ENCODE peak calls at places on chromosomes 11 and 22, in eight cellular contexts. K is H1; J is MM.1S; P is mammary epithelial cell; L is foreskin fibroblast; R is SJSA1; C is neural progenitor cell; H is naive thymus-derived CD4-positive, alpha-beta T cell. D is an unnamed sample.

GRCh38 chr11:121418625-121419114 is 33.4 kb upstream of the SORL1 start:
- DNase-seq in C (no peak), R (no peak), P (no peak), K (no peak), H (peak), J (no peak), L (no peak), D (no peak)

GRCh38 chr11:131664811-131665210 is 294.4 kb downstream of the NTM start:
- DNase-seq in K (no peak), C (no peak), P (no peak), R (no peak), J (no peak), H (no peak), L (no peak), D (no peak)

GRCh38 chr11:69442807-69443137 is 38.7 kb upstream of the LINC01488 start:
- DNase-seq in C (no peak), P (no peak), L (peak), H (no peak), K (no peak), R (peak), J (no peak), D (peak)

GRCh38 chr11:47564933-47565339 is 463 bp upstream of the PTPMT1 start:
- DNase-seq in L (no peak), J (no peak), C (no peak), H (no peak), R (no peak), K (no peak), P (no peak), D (no peak)

GRCh38 chr22:43731986-43732385 is 80.1 kb downstream of the EFCAB6 start:
- DNase-seq in R (no peak), C (no peak), L (no peak), K (no peak), J (no peak), H (no peak), P (no peak), D (no peak)

GRCh38 chr22:27752141-27752540 is 49.4 kb downstream of the MN1 start:
- DNase-seq in R (no peak), K (no peak), H (no peak), C (no peak), P (no peak), L (no peak), J (no peak), D (no peak)

GRCh38 chr11:10265936-10266335 is 28.1 kb downstream of the SBF2 start:
- DNase-seq in J (no peak), C (no peak), L (no peak), K (no peak), P (no peak), H (no peak), R (no peak), D (no peak)

GRCh38 chr11:123429336-123429735 is 733 bp upstream of the GRAMD1B start:
- DNase-seq in C (no peak), P (no peak), H (no peak), L (peak), J (no peak), K (no peak), R (no peak), D (peak)

GRCh38 chr22:20186183-20186870 is 35.5 kb upstream of the CCDC188 start:
- DNase-seq in H (no peak), C (peak), K (peak), P (no peak), J (no peak), R (no peak), L (no peak), D (peak)

GRCh38 chr11:15499684-15500083 is 385.0 kb downstream of the INSC start:
- DNase-seq in H (no peak), R (no peak), J (no peak), K (no peak), P (no peak), C (no peak), L (no peak), D (no peak)

GRCh38 chr11:8248786-8249185 is 14.9 kb downstream of the LMO1 start:
- DNase-seq in J (no peak), R (no peak), H (no peak), L (no peak), P (no peak), K (no peak), C (no peak), D (no peak)

GRCh38 chr11:101894505-101894904 is 20.3 kb upstream of the CEP126 start:
- DNase-seq in C (no peak), K (no peak), P (no peak), H (no peak), J (no peak), L (no peak), R (no peak), D (no peak)

GRCh38 chr11:22875869-22876473 is 15.7 kb upstream of the CCDC179 start:
- DNase-seq in H (peak), K (peak), J (peak), C (peak), R (peak), P (peak), L (peak), D (peak)

GRCh38 chr11:86931965-86932332 is 23.2 kb downstream of the FZD4 start:
- DNase-seq in J (no peak), P (peak), L (peak), R (peak), C (no peak), K (no peak), H (no peak), D (peak)

GRCh38 chr22:43293661-43294392 is 49.3 kb downstream of the SCUBE1 start:
- DNase-seq in P (no peak), J (no peak), H (no peak), K (no peak), L (peak), R (peak), C (peak), D (peak)

GRCh38 chr22:46569848-46570695 is 32.7 kb upstream of the CELSR1 start:
- DNase-seq in K (no peak), C (peak), H (no peak), L (no peak), R (no peak), J (no peak), P (no peak), D (no peak)

GRCh38 chr11:87173185-87174039 is 135.7 kb downstream of the TMEM135 start:
- DNase-seq in L (peak), K (no peak), J (no peak), C (no peak), R (peak), H (no peak), P (peak), D (peak)

GRCh38 chr22:37345863-37346514 is 63.7 kb downstream of the CYTH4 start:
- DNase-seq in C (no peak), L (peak), R (peak), K (no peak), P (peak), J (no peak), H (no peak), D (peak)

GRCh38 chr22:32949719-32950118 is 108.5 kb downstream of the SYN3 start:
- DNase-seq in C (no peak), L (no peak), P (no peak), K (no peak), H (no peak), J (no peak), R (no peak), D (peak)

GRCh38 chr11:43576834-43577521 is 103.6 kb upstream of the HSD17B12 start:
- DNase-seq in P (no peak), H (no peak), K (peak), R (no peak), C (peak), J (peak), L (no peak), D (peak)

GRCh38 chr11:113781682-113782081 is 2.1 kb downstream of the CLDN25 start:
- DNase-seq in R (no peak), C (no peak), J (no peak), H (no peak), P (no peak), L (no peak), K (no peak), D (no peak)

DNA sequence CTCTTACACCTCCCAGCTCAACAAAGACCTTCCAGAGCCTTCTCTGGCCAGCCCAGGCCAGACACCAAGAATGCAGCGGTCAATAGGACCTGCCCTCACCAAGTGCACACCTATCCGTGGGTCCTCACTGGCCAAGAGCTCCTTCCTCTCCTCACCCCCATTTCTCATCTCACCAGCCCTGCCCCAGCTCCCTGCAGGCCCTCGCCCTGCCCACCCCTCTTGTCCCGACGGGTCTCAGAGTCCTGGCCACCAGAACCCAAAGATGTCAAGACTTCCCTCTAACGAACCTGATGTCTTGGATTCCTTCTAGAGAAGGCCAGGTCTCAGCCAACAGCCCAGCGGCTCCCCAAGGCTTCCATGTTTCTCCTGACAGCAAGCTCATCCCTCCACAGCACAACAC is 43.6 kb downstream of the IGF2 start:
- DNase-seq in H (no peak), R (no peak), C (no peak), P (no peak), K (no peak), L (no peak), J (no peak), D (no peak)
- H3K4me3 ChIP-seq in H (no peak), R (peak), C (no peak), P (no peak), K (no peak), L (no peak), J (no peak), D (no peak)

DNA sequence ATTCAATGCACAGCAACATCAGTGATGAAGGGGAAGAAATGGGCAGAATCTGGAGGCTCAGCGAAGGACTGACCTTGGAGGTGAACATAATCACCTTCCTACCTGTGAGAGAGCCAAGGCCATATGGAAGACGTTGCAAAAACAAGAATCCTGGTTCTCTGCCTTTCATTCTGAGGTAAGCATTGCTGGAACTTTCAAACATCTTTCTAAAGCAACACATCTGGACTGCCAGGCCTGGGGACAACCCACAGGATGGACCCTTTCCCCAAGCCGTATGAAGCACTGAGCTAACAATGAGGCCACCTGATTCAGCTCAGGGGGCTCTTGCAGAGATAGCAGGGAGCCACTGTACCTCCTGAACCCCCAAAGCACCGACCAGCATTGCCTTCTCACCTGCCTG is 70.5 kb downstream of the ETS1 start:
- DNase-seq in C (no peak), P (no peak), K (no peak), H (no peak), J (no peak), L (no peak), R (no peak), D (no peak)
- H3K4me3 ChIP-seq in C (no peak), P (no peak), K (no peak), H (peak), J (no peak), L (peak), R (no peak), D (peak)

GRCh38 chr11:14317659-14318325 is 41.2 kb downstream of the RRAS2 start:
- DNase-seq in P (no peak), L (no peak), K (no peak), C (no peak), H (no peak), J (no peak), R (no peak), D (no peak)

GRCh38 chr11:14312736-14313438 is 46.1 kb downstream of the RRAS2 start:
- DNase-seq in J (no peak), R (peak), C (no peak), L (peak), P (no peak), K (no peak), H (no peak), D (peak)

GRCh38 chr11:14314127-14314526 is 44.9 kb downstream of the RRAS2 start:
- DNase-seq in J (no peak), H (no peak), R (no peak), L (no peak), C (no peak), P (no peak), K (no peak), D (no peak)

GRCh38 chr11:14318581-14318981 is 40.4 kb downstream of the RRAS2 start:
- DNase-seq in P (no peak), K (no peak), L (no peak), J (no peak), C (no peak), R (peak), H (no peak), D (peak)

DNA sequence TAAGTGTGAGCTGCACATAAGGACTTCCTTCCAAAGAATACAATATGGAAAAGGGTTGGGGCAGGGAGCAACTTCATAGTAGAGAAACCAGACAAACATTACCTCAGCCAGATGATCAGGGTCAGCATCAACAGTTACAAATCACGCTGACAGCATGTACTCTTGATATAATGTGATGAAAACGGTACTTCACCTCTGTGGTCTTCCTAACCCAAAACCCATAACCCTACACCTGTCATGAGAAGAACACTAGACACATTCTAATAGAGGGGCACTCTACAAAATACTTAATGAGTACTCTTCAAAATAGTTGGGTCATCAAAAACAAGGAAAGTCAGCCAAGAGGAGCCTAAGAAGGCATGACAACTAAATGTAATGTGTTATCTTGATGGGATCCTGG is 43.9 kb downstream of the RRAS2 start:
- DNase-seq in P (no peak), L (no peak), R (no peak), H (no peak), C (no peak), J (no peak), K (no peak), D (no peak)
- H3K4me3 ChIP-seq in P (no peak), L (no peak), R (no peak), H (no peak), C (no peak), J (no peak), K (no peak), D (no peak)

GRCh38 chr11:63536669-63537292 is at the start of gene PLAAT4:
- DNase-seq in R (peak), K (no peak), P (peak), H (peak), J (peak), C (no peak), L (peak), D (peak)
- H3K4me3 ChIP-seq in R (peak), K (no peak), P (peak), H (peak), J (peak), C (no peak), L (peak), D (peak)

GRCh38 chr11:35177370-35177769 is 38.4 kb downstream of the CD44 start:
- DNase-seq in J (no peak), L (no peak), P (no peak), R (no peak), K (no peak), C (no peak), H (peak), D (peak)

GRCh38 chr11:35179466-35180135 is 40.6 kb downstream of the CD44 start:
- DNase-seq in J (no peak), R (peak), P (no peak), K (no peak), H (no peak), C (no peak), L (no peak), D (no peak)

GRCh38 chr11:35180311-35181233 is 41.6 kb downstream of the CD44 start:
- DNase-seq in R (peak), H (no peak), J (no peak), K (no peak), C (peak), P (no peak), L (no peak), D (no peak)

GRCh38 chr11:35178067-35178805 is 39.3 kb downstream of the CD44 start:
- DNase-seq in C (no peak), H (no peak), R (no peak), P (no peak), K (no peak), J (no peak), L (no peak), D (no peak)

DNA sequence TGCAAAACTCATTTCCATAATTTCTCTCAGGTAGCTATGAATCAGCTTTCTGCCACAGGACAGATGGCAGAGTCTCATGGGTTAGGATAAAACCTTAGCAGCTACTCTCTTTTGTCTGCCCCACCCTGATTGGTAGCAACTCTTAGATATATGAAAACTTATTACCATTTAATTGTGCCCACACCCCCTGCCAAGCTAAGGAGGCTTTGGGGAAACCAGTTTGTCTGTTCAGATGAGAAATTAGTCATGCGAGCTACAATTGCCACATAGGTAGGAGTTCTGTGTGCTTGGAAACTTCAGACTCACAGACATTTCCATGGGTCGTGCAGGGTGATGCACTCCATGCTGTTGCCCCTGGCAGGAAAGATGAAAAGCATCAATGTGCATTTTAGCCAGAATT is 39.9 kb downstream of the CD44 start:
- DNase-seq in H (no peak), P (peak), R (no peak), L (no peak), C (no peak), K (no peak), J (no peak), D (peak)
- H3K4me3 ChIP-seq in H (no peak), P (no peak), R (no peak), L (no peak), C (no peak), K (no peak), J (no peak), D (no peak)

DNA sequence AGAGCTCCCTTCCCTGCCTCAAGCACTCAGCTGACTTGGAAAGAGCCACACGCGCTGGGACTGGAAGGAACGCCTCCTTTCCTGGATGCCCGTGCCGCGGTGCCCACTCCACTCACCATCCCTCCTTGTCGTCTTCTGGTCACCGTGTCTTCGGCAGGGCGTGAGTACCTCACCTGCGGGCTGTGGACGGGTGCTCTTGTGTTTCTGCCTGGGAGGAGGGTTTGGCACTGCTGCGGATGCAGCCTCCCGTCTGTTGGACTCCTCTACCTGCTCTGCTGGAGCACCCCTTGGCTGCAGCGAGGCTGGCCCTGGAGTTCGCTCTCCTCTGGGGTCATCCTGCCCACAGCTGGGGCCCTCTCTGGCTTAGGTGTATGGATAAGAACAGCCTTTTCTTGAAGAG is 612.7 kb downstream of the BRD1 start:
- DNase-seq in P (no peak), C (no peak), L (no peak), H (no peak), J (no peak), K (peak), R (no peak), D (no peak)
- H3K4me3 ChIP-seq in P (no peak), C (no peak), L (no peak), H (no peak), J (no peak), K (no peak), R (no peak), D (no peak)

DNA sequence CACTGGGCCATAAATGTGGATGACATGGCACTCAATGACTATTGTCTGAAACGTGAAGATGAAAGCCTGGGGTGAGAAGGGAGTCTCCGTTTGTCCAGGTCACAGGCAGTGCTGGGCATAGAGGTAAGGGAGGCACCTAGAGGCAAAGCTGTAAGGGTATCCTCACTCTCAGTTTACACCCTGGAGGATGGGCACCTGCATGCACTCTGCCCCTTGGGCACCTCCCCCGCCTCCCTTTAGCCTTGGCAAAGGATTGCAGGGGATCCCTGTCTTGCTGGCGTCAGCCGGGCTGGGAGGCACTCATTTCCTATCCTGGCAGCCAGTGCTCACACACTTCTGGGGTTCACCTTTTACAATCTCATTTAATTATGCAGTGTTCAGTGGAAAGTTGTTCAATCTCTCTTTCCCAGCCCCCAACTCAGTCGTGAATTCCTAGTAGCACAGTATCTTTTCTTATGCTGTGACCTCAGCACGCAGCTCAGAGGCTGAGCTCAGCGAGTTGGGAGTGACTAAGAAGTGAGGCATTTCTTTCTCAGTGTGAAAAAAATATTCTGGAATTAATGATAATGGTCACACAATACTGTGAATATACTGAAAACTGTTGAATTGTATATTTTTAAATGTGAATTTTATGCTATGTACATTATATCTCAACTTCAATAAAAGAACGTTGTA is 866.6 kb downstream of the BRD1 start:
- DNase-seq in P (no peak), J (no peak), H (no peak), R (no peak), C (no peak), L (no peak), K (peak), D (no peak)
- H3K4me3 ChIP-seq in P (no peak), J (no peak), H (no peak), R (no peak), C (no peak), L (no peak), K (no peak), D (no peak)